ENCODE peak calls at places on chromosomes 13 and 19, in five cellular contexts. B is tibial nerve, L is cardiac fibroblast, X is SK-N-SH, K is PC-9. G is an unnamed sample.

GRCh38 chr13:21071894-21072293 is 10.5 kb upstream of the LATS2 start:
- DNase-seq in K (no peak), B (no peak), X (no peak), L (no peak), G (no peak)

GRCh38 chr13:42333613-42334328 is 61.8 kb downstream of the AKAP11 start:
- DNase-seq in L (peak), K (peak), X (no peak), B (no peak), G (no peak)

GRCh38 chr13:75258159-75258782 is 223.7 kb downstream of the TBC1D4 start:
- DNase-seq in L (peak), K (no peak), B (no peak), X (peak), G (no peak)

GRCh38 chr13:111461445-111462149 is 141.2 kb downstream of the TEX29 start:
- DNase-seq in X (no peak), K (no peak), L (no peak), B (no peak), G (no peak)

GRCh38 chr13:94967183-94968039 is 255.1 kb upstream of the SOX21 start:
- DNase-seq in X (peak), L (no peak), K (no peak), B (no peak), G (peak)

GRCh38 chr19:54882758-54883157 is 8.7 kb downstream of the FCAR start:
- DNase-seq in B (no peak), L (no peak), X (no peak), K (no peak), G (no peak)

GRCh38 chr19:11024259-11024658 is 63.4 kb downstream of the SMARCA4 start:
- DNase-seq in K (no peak), B (no peak), L (no peak), X (no peak), G (no peak)

GRCh38 chr13:108495686-108496363 is 133.6 kb upstream of the MYO16 start:
- DNase-seq in X (peak), B (no peak), K (no peak), L (peak), G (no peak)

GRCh38 chr13:112182251-112182650 is 115.3 kb downstream of the SOX1 start:
- DNase-seq in X (no peak), K (no peak), L (no peak), B (no peak), G (no peak)

GRCh38 chr19:5607318-5608270 is 15.0 kb downstream of the SAFB2 start:
- DNase-seq in K (no peak), X (no peak), B (no peak), L (no peak), G (no peak)

GRCh38 chr13:72808917-72809500 is 27.1 kb downstream of the PIBF1 start:
- DNase-seq in L (peak), K (no peak), X (peak), B (no peak), G (peak)

GRCh38 chr13:93248627-93249047 is 22.0 kb downstream of the GPC6 start:
- DNase-seq in K (no peak), L (no peak), X (peak), B (no peak), G (peak)

GRCh38 chr13:62964522-62964921 is 1548.9 kb upstream of the PCDH20 start:
- DNase-seq in X (no peak), K (no peak), B (no peak), L (no peak), G (peak)

GRCh38 chr19:46173886-46174475 is 25.9 kb downstream of the IGFL2 start:
- DNase-seq in X (no peak), L (no peak), K (no peak), B (no peak), G (no peak)

GRCh38 chr19:3135961-3136683 is at the start of gene GNA15:
- DNase-seq in K (peak), X (no peak), L (no peak), B (no peak), G (no peak)

GRCh38 chr13:39369161-39369890 is 233.7 kb downstream of the LHFPL6 start:
- DNase-seq in B (no peak), L (no peak), K (no peak), X (no peak), G (no peak)

GRCh38 chr13:108227651-108228272 is 9.6 kb downstream of the ABHD13 start:
- DNase-seq in B (no peak), X (peak), L (peak), K (no peak), G (no peak)

GRCh38 chr13:21074601-21075302 is 13.4 kb upstream of the LATS2 start:
- DNase-seq in X (no peak), L (peak), K (no peak), B (no peak), G (no peak)

GRCh38 chr13:50358715-50359367 is 343.6 kb downstream of the KCNRG start:
- DNase-seq in B (no peak), L (no peak), X (no peak), K (no peak), G (no peak)

GRCh38 chr13:63389756-63390155 is 1974.1 kb upstream of the PCDH20 start:
- DNase-seq in X (no peak), K (no peak), B (no peak), L (no peak), G (no peak)

GRCh38 chr13:33191425-33192221 is 93.9 kb downstream of the STARD13 start:
- DNase-seq in L (no peak), K (no peak), B (no peak), X (peak), G (peak)

GRCh38 chr13:33193428-33193974 is 92.1 kb downstream of the STARD13 start:
- DNase-seq in B (no peak), X (peak), K (no peak), L (peak), G (no peak)

GRCh38 chr13:33197551-33197971 is 88.0 kb downstream of the STARD13 start:
- DNase-seq in X (no peak), L (no peak), K (no peak), B (no peak), G (no peak)

GRCh38 chr13:33195693-33196464 is 89.7 kb downstream of the STARD13 start:
- DNase-seq in B (no peak), X (no peak), K (no peak), L (peak), G (no peak)

DNA sequence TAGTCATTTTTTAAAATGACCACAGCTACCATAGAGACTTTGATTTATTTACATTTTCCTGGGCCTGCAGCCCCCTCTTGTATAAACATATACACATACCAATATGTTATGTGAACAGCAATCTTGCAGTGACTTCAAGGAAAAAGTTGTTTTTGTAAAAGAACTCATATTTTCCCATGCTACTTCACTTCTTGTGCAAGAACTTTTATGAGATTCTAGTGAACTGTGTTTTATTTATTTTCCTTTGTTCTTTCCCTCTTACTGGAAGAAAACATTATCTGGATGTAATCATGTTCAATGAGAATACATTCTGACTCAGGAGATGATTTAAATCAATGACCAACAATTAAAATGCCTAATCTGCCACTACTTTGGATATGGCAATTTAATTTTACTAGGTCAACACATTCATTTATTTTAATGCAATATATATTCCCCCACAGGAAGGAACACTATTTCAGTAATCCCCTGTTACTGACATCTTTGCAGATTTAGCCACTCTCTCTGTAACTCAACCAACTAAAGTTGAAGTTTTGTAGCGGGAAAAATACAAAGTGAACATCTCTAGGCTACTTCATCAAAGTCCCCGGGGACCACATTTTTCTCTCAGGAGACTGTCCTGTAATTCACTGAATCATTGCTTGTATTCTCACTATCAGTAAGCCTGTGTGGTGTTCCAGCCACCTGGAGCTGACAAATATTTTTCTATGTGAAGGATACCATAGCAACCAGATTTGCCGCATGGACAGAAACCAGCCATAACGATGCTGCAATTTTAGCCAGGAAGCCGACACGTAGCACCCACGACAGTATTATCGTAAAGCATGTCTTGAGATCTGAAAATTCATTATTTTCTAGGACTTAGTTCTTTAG is 90.5 kb downstream of the STARD13 start:
- DNase-seq in L (peak), B (no peak), X (peak), K (no peak), G (peak)
- H3K4me3 ChIP-seq in L (no peak), B (no peak), X (no peak), K (no peak), G (no peak)

GRCh38 chr19:14516048-14516534 is 2.1 kb downstream of the DNAJB1 start:
- DNase-seq in K (no peak), X (no peak), L (no peak), B (no peak), G (no peak)
- H3K4me3 ChIP-seq in K (peak), X (peak), L (peak), B (peak), G (peak)

GRCh38 chr19:42355896-42356295 is 30.5 kb downstream of the MEGF8 start:
- DNase-seq in K (no peak), L (no peak), B (no peak), X (no peak), G (no peak)

GRCh38 chr19:42351079-42351735 is 25.8 kb downstream of the MEGF8 start:
- DNase-seq in X (no peak), L (no peak), K (no peak), B (no peak), G (no peak)

GRCh38 chr19:42352216-42352892 is 26.9 kb downstream of the MEGF8 start:
- DNase-seq in K (no peak), X (peak), B (no peak), L (peak), G (no peak)

GRCh38 chr19:42352893-42353259 is 27.4 kb downstream of the MEGF8 start:
- DNase-seq in B (no peak), X (no peak), L (no peak), K (no peak), G (no peak)

GRCh38 chr19:42353341-42354015 is 28.0 kb downstream of the MEGF8 start:
- DNase-seq in B (no peak), X (no peak), K (no peak), L (no peak), G (no peak)
- H3K4me3 ChIP-seq in B (no peak), X (no peak), K (no peak), L (no peak), G (no peak)

GRCh38 chr19:7888145-7888825 is at the start of gene LRRC8E:
- DNase-seq in K (peak), L (peak), X (peak), B (no peak), G (no peak)
- H3K4me3 ChIP-seq in K (peak), L (peak), X (no peak), B (no peak), G (no peak)

GRCh38 chr19:12034610-12035009 is 869 bp downstream of the ZNF433 start:
- DNase-seq in B (no peak), X (peak), L (no peak), K (no peak), G (no peak)
- H3K4me3 ChIP-seq in B (peak), X (peak), L (peak), K (no peak), G (peak)

G was measured in SJCRH30.